ENCODE peak calls at places on chromosomes 12 and 14, in ten cellular contexts. One of them, this sample, is unnamed.

GRCh38 chr12:76025601-76026575 is 5.7 kb downstream of the PHLDA1 start:
- DNase-seq in brain microvascular endothelial cell: peak; percentile 59
- DNase-seq in lower lobe of right lung: no peak
- DNase-seq in heart left ventricle: no peak
- DNase-seq in hepatocyte: no peak
- DNase-seq in aorta: no peak
- DNase-seq in ascending aorta: no peak
- DNase-seq in breast epithelium: no peak
- DNase-seq in colonic mucosa: no peak
- DNase-seq in MM.1S: no peak
- DNase-seq in this sample: no peak

GRCh38 chr12:108641446-108642268 is 8.0 kb upstream of the SELPLG start:
- DNase-seq in lower lobe of right lung: no peak
- DNase-seq in brain microvascular endothelial cell: no peak
- DNase-seq in ascending aorta: no peak
- DNase-seq in MM.1S: no peak
- DNase-seq in hepatocyte: no peak
- DNase-seq in colonic mucosa: no peak
- DNase-seq in aorta: no peak
- DNase-seq in heart left ventricle: no peak
- DNase-seq in breast epithelium: no peak
- DNase-seq in this sample: no peak

GRCh38 chr12:69846976-69847375 is 21.9 kb downstream of the MYRFL start:
- DNase-seq in MM.1S: no peak
- DNase-seq in brain microvascular endothelial cell: no peak
- DNase-seq in lower lobe of right lung: no peak
- DNase-seq in ascending aorta: no peak
- DNase-seq in breast epithelium: no peak
- DNase-seq in heart left ventricle: no peak
- DNase-seq in aorta: no peak
- DNase-seq in colonic mucosa: no peak
- DNase-seq in hepatocyte: no peak
- DNase-seq in this sample: no peak

GRCh38 chr12:10169094-10169493 is 2.8 kb downstream of the OLR1 start:
- DNase-seq in colonic mucosa: no peak
- DNase-seq in brain microvascular endothelial cell: no peak
- DNase-seq in lower lobe of right lung: no peak
- DNase-seq in hepatocyte: no peak
- DNase-seq in breast epithelium: no peak
- DNase-seq in heart left ventricle: no peak
- DNase-seq in ascending aorta: no peak
- DNase-seq in MM.1S: no peak
- DNase-seq in aorta: no peak
- DNase-seq in this sample: no peak

GRCh38 chr12:132284071-132284492 is 45.3 kb downstream of the GALNT9 start:
- DNase-seq in hepatocyte: no peak
- DNase-seq in heart left ventricle: no peak
- DNase-seq in colonic mucosa: no peak
- DNase-seq in brain microvascular endothelial cell: peak; percentile 39
- DNase-seq in ascending aorta: no peak
- DNase-seq in breast epithelium: no peak
- DNase-seq in lower lobe of right lung: peak; percentile 27
- DNase-seq in MM.1S: no peak
- DNase-seq in aorta: no peak
- DNase-seq in this sample: no peak

GRCh38 chr12:111488271-111488670 is 82.5 kb downstream of the SH2B3 start:
- DNase-seq in hepatocyte: peak; percentile 33
- DNase-seq in ascending aorta: no peak
- DNase-seq in brain microvascular endothelial cell: peak; percentile 48
- DNase-seq in aorta: no peak
- DNase-seq in lower lobe of right lung: no peak
- DNase-seq in heart left ventricle: peak; percentile 44
- DNase-seq in breast epithelium: no peak
- DNase-seq in MM.1S: no peak
- DNase-seq in colonic mucosa: no peak
- DNase-seq in this sample: no peak

GRCh38 chr12:50203691-50204090 is 36.5 kb upstream of the CERS5 start:
- DNase-seq in hepatocyte: no peak
- DNase-seq in breast epithelium: no peak
- DNase-seq in MM.1S: no peak
- DNase-seq in aorta: no peak
- DNase-seq in ascending aorta: no peak
- DNase-seq in heart left ventricle: no peak
- DNase-seq in lower lobe of right lung: no peak
- DNase-seq in brain microvascular endothelial cell: no peak
- DNase-seq in colonic mucosa: no peak
- DNase-seq in this sample: no peak

GRCh38 chr14:50954811-50955372 is 10.6 kb upstream of the PYGL start:
- DNase-seq in aorta: no peak
- DNase-seq in breast epithelium: no peak
- DNase-seq in heart left ventricle: no peak
- DNase-seq in brain microvascular endothelial cell: peak; percentile 61
- DNase-seq in MM.1S: no peak
- DNase-seq in ascending aorta: no peak
- DNase-seq in hepatocyte: peak; percentile 51
- DNase-seq in colonic mucosa: no peak
- DNase-seq in lower lobe of right lung: no peak
- DNase-seq in this sample: peak; percentile 5

GRCh38 chr12:13602217-13602616 is 379.2 kb downstream of the GRIN2B start:
- DNase-seq in MM.1S: no peak
- DNase-seq in breast epithelium: no peak
- DNase-seq in hepatocyte: no peak
- DNase-seq in lower lobe of right lung: no peak
- DNase-seq in aorta: no peak
- DNase-seq in ascending aorta: no peak
- DNase-seq in colonic mucosa: no peak
- DNase-seq in brain microvascular endothelial cell: no peak
- DNase-seq in heart left ventricle: no peak
- DNase-seq in this sample: no peak

GRCh38 chr14:23828611-23829010 is 125.0 kb upstream of the DHRS4 start:
- DNase-seq in brain microvascular endothelial cell: no peak
- DNase-seq in MM.1S: no peak
- DNase-seq in breast epithelium: no peak
- DNase-seq in colonic mucosa: no peak
- DNase-seq in aorta: no peak
- DNase-seq in heart left ventricle: no peak
- DNase-seq in hepatocyte: no peak
- DNase-seq in ascending aorta: no peak
- DNase-seq in lower lobe of right lung: no peak
- DNase-seq in this sample: no peak

GRCh38 chr12:115451785-115452736 is 768.1 kb upstream of the TBX3 start:
- DNase-seq in aorta: no peak
- DNase-seq in breast epithelium: no peak
- DNase-seq in ascending aorta: no peak
- DNase-seq in lower lobe of right lung: peak; percentile 48
- DNase-seq in MM.1S: peak; percentile 6
- DNase-seq in colonic mucosa: peak; percentile 39
- DNase-seq in hepatocyte: peak; percentile 96
- DNase-seq in brain microvascular endothelial cell: no peak
- DNase-seq in heart left ventricle: peak; percentile 70
- DNase-seq in this sample: no peak

GRCh38 chr12:19198272-19198671 is 68.7 kb downstream of the PLEKHA5 start:
- DNase-seq in aorta: no peak
- DNase-seq in ascending aorta: no peak
- DNase-seq in MM.1S: no peak
- DNase-seq in colonic mucosa: no peak
- DNase-seq in heart left ventricle: no peak
- DNase-seq in lower lobe of right lung: no peak
- DNase-seq in breast epithelium: no peak
- DNase-seq in hepatocyte: peak; percentile 19
- DNase-seq in brain microvascular endothelial cell: peak; percentile 65
- DNase-seq in this sample: no peak

GRCh38 chr12:132162508-132163031 is 18.3 kb downstream of the NOC4L start:
- DNase-seq in colonic mucosa: no peak
- DNase-seq in hepatocyte: no peak
- DNase-seq in MM.1S: no peak
- DNase-seq in brain microvascular endothelial cell: peak; percentile 67
- DNase-seq in heart left ventricle: no peak
- DNase-seq in breast epithelium: no peak
- DNase-seq in ascending aorta: no peak
- DNase-seq in lower lobe of right lung: peak; percentile 59
- DNase-seq in aorta: peak; percentile 82
- DNase-seq in this sample: peak; percentile 32

DNA sequence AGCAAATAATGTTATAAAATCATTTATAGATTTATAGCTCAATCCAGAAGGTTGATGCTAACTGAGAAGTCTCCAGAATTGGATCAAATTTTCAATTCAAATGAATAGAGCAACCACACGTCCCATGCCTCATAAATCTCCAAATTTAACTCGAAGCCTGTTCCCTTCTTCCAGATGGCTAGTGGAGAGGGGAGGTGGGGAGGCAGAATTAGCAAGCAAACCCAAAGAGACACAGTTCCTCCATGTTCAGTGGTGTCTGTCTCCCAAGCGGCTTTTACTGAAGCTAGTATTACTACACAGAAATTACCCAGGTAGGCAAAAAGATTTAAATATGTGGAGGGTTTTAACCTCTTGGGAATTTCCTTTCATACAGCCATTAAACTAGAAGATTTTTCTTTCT is 65.8 kb downstream of the DUSP6 start:
- DNase-seq in colonic mucosa: no peak
- DNase-seq in MM.1S: no peak
- DNase-seq in hepatocyte: no peak
- DNase-seq in ascending aorta: no peak
- DNase-seq in aorta: no peak
- DNase-seq in brain microvascular endothelial cell: no peak
- DNase-seq in lower lobe of right lung: no peak
- DNase-seq in breast epithelium: no peak
- DNase-seq in heart left ventricle: no peak
- DNase-seq in this sample: no peak
- H3K4me3 ChIP-seq in colonic mucosa: no peak overlapping the region
- H3K4me3 ChIP-seq in MM.1S: no peak overlapping the region
- H3K4me3 ChIP-seq in hepatocyte: no peak overlapping the region
- H3K4me3 ChIP-seq in ascending aorta: no peak overlapping the region
- H3K4me3 ChIP-seq in aorta: no peak overlapping the region
- H3K4me3 ChIP-seq in brain microvascular endothelial cell: no peak overlapping the region
- H3K4me3 ChIP-seq in lower lobe of right lung: no peak overlapping the region
- H3K4me3 ChIP-seq in breast epithelium: no peak overlapping the region
- H3K4me3 ChIP-seq in heart left ventricle: no peak overlapping the region
- H3K4me3 ChIP-seq in this sample: no peak overlapping the region

DNA sequence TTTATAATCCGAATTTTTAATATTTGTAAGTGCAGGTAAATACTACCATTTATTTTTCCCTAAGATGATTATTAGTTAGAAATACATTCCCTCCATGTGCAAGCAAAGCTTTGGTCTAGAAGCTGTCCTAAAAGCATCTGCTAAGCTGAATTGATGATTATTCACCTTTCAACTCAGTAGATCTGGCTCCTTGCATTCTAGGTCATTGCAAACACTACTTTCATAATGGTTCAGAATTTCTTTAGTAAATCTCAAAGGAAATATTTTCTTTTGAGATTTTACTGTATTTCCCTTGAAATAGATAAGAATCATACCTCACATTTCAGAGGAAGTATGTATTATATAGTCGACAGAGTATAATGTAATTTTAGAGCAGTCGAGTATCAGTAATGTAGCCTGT is 2.4 kb downstream of the ETNK1 start:
- DNase-seq in hepatocyte: no peak
- DNase-seq in heart left ventricle: no peak
- DNase-seq in MM.1S: no peak
- DNase-seq in aorta: no peak
- DNase-seq in breast epithelium: no peak
- DNase-seq in brain microvascular endothelial cell: no peak
- DNase-seq in ascending aorta: no peak
- DNase-seq in colonic mucosa: no peak
- DNase-seq in lower lobe of right lung: no peak
- DNase-seq in this sample: no peak
- H3K4me3 ChIP-seq in hepatocyte: peak overlapping the region; percentile 52
- H3K4me3 ChIP-seq in heart left ventricle: peak overlapping the region; percentile 91
- H3K4me3 ChIP-seq in MM.1S: peak overlapping the region; percentile 96
- H3K4me3 ChIP-seq in aorta: no peak overlapping the region
- H3K4me3 ChIP-seq in breast epithelium: peak overlapping the region; percentile 89
- H3K4me3 ChIP-seq in brain microvascular endothelial cell: peak overlapping the region; percentile 88
- H3K4me3 ChIP-seq in ascending aorta: peak overlapping the region; percentile 92
- H3K4me3 ChIP-seq in colonic mucosa: peak overlapping the region; percentile 66
- H3K4me3 ChIP-seq in lower lobe of right lung: peak overlapping the region; percentile 80
- H3K4me3 ChIP-seq in this sample: no peak overlapping the region

DNA sequence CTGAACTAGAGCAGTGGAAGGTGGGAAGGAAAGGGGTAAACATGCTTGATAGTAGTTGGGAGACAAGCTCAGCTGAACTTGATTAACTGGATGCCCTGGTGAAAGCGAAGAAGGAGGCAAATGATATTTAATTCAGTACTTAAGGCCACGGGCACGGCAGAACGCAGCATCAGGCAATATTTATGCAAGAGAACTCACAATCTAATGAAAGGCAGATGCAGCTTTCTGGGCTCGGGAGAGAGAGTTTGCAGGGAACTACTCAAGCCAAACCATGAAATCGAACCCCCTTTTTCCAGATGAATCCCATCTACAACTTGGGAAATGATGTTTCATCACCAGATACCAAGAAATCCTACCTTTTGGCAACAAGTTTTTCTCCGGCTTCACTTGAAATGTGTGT is 3.5 kb upstream of the CNIH1 start:
- DNase-seq in MM.1S: no peak
- DNase-seq in breast epithelium: no peak
- DNase-seq in colonic mucosa: no peak
- DNase-seq in ascending aorta: no peak
- DNase-seq in heart left ventricle: no peak
- DNase-seq in aorta: no peak
- DNase-seq in hepatocyte: no peak
- DNase-seq in lower lobe of right lung: no peak
- DNase-seq in brain microvascular endothelial cell: no peak
- DNase-seq in this sample: no peak
- H3K4me3 ChIP-seq in MM.1S: no peak overlapping the region
- H3K4me3 ChIP-seq in breast epithelium: no peak overlapping the region
- H3K4me3 ChIP-seq in colonic mucosa: no peak overlapping the region
- H3K4me3 ChIP-seq in ascending aorta: no peak overlapping the region
- H3K4me3 ChIP-seq in heart left ventricle: no peak overlapping the region
- H3K4me3 ChIP-seq in aorta: no peak overlapping the region
- H3K4me3 ChIP-seq in hepatocyte: no peak overlapping the region
- H3K4me3 ChIP-seq in lower lobe of right lung: no peak overlapping the region
- H3K4me3 ChIP-seq in brain microvascular endothelial cell: no peak overlapping the region
- H3K4me3 ChIP-seq in this sample: no peak overlapping the region

DNA sequence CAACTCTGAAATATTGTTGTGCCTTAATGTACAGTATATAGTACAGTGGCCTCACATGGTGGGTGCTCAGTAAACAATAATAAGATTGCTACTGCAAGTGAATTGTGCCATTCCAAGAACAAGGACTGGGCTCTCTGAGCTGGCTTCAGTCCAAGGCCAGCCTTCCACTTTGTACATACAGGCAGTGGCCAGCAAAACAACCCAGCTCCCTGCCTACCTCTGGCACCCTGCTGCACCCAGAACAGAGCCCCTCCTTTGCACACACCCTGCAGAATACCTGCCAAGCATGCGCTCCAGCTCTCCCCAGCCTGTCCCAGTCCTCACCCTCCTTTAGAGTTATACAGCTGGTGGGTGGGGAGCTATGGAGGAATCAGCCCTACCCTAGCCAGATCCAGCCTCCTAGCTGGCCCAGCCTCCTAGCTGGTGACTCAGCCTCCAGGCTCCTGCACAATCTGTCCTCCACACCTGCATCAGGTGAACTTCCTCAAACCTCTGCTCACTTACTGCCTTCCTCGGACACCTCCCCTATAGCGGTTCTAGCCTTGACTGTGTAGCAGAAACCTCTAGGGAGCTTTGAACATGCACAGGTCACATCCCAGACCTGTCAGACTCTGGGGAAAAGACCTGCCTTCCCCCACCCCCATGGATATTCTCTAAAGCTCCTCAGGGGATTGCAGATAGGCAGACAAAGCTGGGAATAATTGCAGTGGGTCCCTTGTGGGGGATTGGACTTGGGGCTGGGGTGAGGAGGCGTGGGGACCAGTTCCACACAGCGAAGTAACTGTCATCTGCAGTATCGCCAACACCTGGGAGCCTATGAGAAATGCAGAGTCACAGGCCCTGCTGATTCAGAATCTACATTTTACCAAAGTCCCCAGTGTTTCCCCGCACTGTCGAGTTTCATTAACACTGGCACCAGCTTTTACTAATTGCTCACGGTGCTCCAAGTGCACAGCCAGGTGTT is 17.9 kb downstream of the ZDHHC22 start:
- DNase-seq in lower lobe of right lung: peak; percentile 87
- DNase-seq in breast epithelium: peak; percentile 77
- DNase-seq in brain microvascular endothelial cell: no peak
- DNase-seq in aorta: no peak
- DNase-seq in ascending aorta: no peak
- DNase-seq in hepatocyte: peak; percentile 86
- DNase-seq in heart left ventricle: peak; percentile 48
- DNase-seq in colonic mucosa: peak; percentile 95
- DNase-seq in MM.1S: no peak
- DNase-seq in this sample: no peak
- H3K4me3 ChIP-seq in lower lobe of right lung: no peak overlapping the region
- H3K4me3 ChIP-seq in breast epithelium: no peak overlapping the region
- H3K4me3 ChIP-seq in brain microvascular endothelial cell: no peak overlapping the region
- H3K4me3 ChIP-seq in aorta: no peak overlapping the region
- H3K4me3 ChIP-seq in ascending aorta: peak overlapping the region; percentile 34
- H3K4me3 ChIP-seq in hepatocyte: no peak overlapping the region
- H3K4me3 ChIP-seq in heart left ventricle: no peak overlapping the region
- H3K4me3 ChIP-seq in colonic mucosa: no peak overlapping the region
- H3K4me3 ChIP-seq in MM.1S: no peak overlapping the region
- H3K4me3 ChIP-seq in this sample: peak overlapping the region; percentile 66

This sample was measured in CD4-positive, alpha-beta memory T cell.